ENCODE peak calls at places on chromosomes 4 and X, in four cellular contexts. A is H1, J is GM12878, G is K562. H is an unnamed sample. For H3K4me1, the result is how much of the 10 kb centered on the place peaks cover.

GRCh38 chr4:165060938-165061337 is 7.3 kb downstream of the TRIM75 start:
- DNase-seq in A (no peak), J (no peak), G (no peak), H (no peak)

GRCh38 chr4:139317635-139318034 is 15.4 kb upstream of the NDUFC1 start:
- DNase-seq in G (no peak), J (no peak), A (no peak), H (no peak)

GRCh38 chr4:163398238-163398637 is 54.5 kb downstream of the NPY5R start:
- DNase-seq in J (no peak), G (no peak), A (no peak), H (no peak)

GRCh38 chr4:145482209-145483021 is 762 bp downstream of the SMAD1 start:
- DNase-seq in G (no peak), A (no peak), J (peak), H (peak)

GRCh38 chrX:134649770-134650169 is 8.5 kb downstream of the PLAC1 start:
- DNase-seq in A (no peak), J (no peak), G (no peak), H (no peak)

GRCh38 chr4:159551268-159551667 is 448.4 kb downstream of the RAPGEF2 start:
- DNase-seq in A (no peak), G (no peak), J (no peak), H (no peak)

GRCh38 chrX:152932598-152933175 is 34.8 kb downstream of the ZNF185 start:
- DNase-seq in G (no peak), A (no peak), J (no peak), H (no peak)

GRCh38 chr4:152007108-152007507 is 246.3 kb upstream of the GATB start:
- DNase-seq in A (no peak), J (no peak), G (no peak), H (no peak)

GRCh38 chr4:169115897-169116254 is 105.8 kb upstream of the CBR4 start:
- DNase-seq in A (no peak), G (no peak), J (no peak), H (no peak)

GRCh38 chr4:113502476-113502875 is 259.1 kb downstream of the CAMK2D start:
- DNase-seq in G (no peak), J (no peak), A (no peak), H (no peak)

GRCh38 chr4:143185253-143186107 is 763 bp downstream of the USP38 start:
- DNase-seq in G (no peak), J (no peak), A (no peak), H (no peak)

GRCh38 chr4:183390374-183390773 is 54.1 kb upstream of the CDKN2AIP start:
- DNase-seq in G (no peak), A (no peak), J (no peak), H (no peak)

GRCh38 chr4:183388777-183389176 is 55.7 kb upstream of the CDKN2AIP start:
- DNase-seq in A (no peak), G (no peak), J (no peak), H (no peak)

GRCh38 chr4:183392377-183392776 is 52.1 kb upstream of the CDKN2AIP start:
- DNase-seq in G (no peak), A (no peak), J (no peak), H (no peak)

GRCh38 chr4:183393446-183393845 is 51.0 kb upstream of the CDKN2AIP start:
- DNase-seq in G (no peak), A (no peak), J (no peak), H (no peak)

DNA sequence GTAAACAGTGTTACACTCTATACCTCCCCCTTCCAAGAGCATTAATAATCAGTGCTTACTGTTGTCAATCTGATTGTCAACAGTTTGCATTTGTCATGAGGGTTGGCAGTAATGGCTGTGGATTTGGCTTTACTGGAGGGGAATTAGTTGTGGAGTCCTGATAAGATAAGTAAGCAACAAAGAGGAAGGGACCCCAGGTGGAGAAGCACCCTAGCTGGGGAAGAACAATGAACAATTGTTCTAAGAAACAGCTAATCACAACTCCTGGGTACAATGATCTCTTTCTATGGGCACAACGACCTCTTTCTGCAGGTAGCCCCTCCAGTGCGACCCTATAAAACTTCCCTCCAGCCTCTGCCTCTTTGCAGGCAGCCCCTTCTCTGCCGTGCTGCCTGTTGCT is 53.2 kb upstream of the CDKN2AIP start:
- DNase-seq in A (no peak), G (no peak), J (no peak), H (no peak)
- H3K9ac ChIP-seq in A (no peak), G (no peak), J (no peak), H (no peak)

GRCh38 chr4:74543247-74543670 is 98.3 kb downstream of the AREG start:
- DNase-seq in J (peak), G (no peak), A (no peak), H (no peak)
- TF ChIP-seq ZNF274 in J (no peak), G (no peak), A (no peak), H (no peak)

GRCh38 chrX:1391370-1391706 is 575 bp downstream of the SLC25A6 start:
- DNase-seq in J (peak), A (peak), G (peak), H (no peak)

GRCh38 chrX:1390621-1391369 is 1.1 kb downstream of the SLC25A6 start:
- DNase-seq in A (no peak), G (no peak), J (no peak), H (no peak)

GRCh38 chrX:1388651-1389050 is 3.3 kb downstream of the SLC25A6 start:
- DNase-seq in A (no peak), J (no peak), G (no peak), H (no peak)

GRCh38 chrX:1389181-1389992 is 2.5 kb downstream of the SLC25A6 start:
- DNase-seq in G (no peak), A (no peak), J (no peak), H (no peak)

DNA sequence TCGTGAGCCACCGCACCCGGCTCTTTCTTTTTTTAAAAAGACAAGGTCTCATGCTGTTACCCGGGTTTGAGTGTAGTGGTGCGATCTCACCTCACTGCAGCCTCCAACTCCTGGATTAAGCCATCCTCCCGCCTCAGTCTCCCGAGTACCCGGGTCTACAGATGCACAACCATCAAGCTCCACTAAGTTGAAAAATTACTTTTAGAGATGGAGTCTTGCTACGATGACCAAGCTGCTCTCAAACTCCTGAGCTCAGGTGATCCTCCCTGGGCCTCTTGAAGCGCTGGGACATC is 2.0 kb downstream of the SLC25A6 start:
- DNase-seq in J (no peak), A (no peak), G (no peak), H (no peak)
- H3K4me1 ChIP-seq in J (under half), A (under half), G (under half), H (under half)

DNA sequence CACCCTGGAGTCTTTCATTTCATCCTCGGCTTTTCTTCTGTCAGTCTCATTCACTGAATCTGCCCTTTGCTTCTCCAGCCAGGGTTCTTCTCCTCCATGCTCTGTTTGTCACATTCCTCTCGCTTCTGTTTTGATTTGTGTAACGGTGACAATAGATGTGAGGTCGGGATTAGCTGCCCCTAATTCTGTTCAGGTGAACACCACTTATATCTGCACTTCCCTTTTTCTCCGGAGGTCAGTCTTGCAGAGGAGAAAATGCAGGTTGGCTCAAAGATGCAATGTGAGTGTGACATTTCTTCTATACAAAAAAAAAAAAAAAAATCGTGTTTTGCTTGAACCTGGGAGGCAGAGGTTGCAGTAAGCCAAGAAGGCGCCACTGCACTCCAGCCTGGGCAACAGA is 262.9 kb downstream of the ASMT start:
- DNase-seq in J (no peak), G (no peak), A (no peak), H (no peak)
- H3K9ac ChIP-seq in J (no peak), G (no peak), A (no peak), H (no peak)

GRCh38 chr4:52035190-52035589 is 2.9 kb downstream of the SGCB start:
- DNase-seq in A (no peak), G (no peak), J (no peak), H (no peak)

GRCh38 chr4:52036875-52037274 is 1.2 kb downstream of the SGCB start:
- DNase-seq in J (no peak), G (no peak), A (no peak), H (no peak)

GRCh38 chr4:52037730-52038108 is 380 bp downstream of the SGCB start:
- DNase-seq in J (no peak), A (no peak), G (no peak), H (no peak)

GRCh38 chr4:52038109-52038912 is at the start of gene SGCB:
- DNase-seq in A (no peak), G (peak), J (no peak), H (no peak)
- TF ChIP-seq ZNF274 in A (no peak), G (no peak), J (no peak), H (no peak)

DNA sequence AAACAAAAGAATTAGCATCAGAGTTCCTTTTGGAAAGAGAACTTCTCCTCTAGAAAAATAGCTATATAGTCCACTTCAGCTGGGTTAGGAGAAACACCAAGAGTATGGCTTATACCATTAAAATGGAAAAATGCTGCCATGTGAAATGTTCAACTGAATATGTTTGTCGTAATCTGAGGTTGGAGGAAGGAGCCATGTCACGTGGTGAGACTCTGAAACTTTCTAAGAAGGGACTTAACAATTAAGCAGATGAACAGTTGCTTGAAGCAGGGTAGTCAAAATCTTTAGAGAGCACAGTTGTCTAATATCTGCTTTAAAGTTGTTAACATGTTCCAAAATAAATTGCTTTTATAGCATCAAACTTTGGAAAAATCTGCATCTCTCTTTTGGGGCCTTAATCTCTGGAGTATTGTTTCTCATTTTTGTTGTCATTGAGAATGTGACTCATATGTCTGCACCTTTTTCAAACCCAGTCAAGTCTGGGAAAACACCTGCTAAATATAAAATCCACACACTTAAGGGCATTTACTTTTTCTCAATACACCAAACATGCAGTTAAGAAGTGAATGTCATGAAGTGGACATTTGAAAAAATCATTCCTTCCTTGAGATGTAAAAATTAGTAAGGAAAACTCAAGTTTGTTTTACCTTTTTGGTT is 168.8 kb upstream of the PDE5A start:
- DNase-seq in J (no peak), A (no peak), G (no peak), H (no peak)
- H3K4me1 ChIP-seq in J (under half), A (under half), G (under half), H (under half)

DNA sequence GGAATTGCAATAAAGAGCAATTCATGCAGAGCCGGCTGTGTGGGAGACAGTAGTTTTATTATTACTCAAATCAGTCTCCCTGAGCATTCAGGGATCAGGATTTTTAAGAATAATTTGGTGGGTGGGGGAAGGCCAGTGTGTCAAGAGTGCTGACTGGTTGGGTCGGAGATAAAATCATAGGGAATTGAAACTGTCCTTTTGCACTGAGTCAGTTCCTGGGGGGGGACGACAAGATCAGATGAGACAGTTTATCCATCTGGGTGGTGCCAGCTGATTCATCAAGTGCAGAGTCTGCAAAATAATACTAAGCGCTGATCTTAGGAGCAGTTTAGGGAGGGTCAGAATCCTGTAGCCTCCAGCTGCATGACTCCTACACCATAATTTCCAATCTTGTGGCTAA is 502.4 kb downstream of the NLGN4X start:
- DNase-seq in A (no peak), J (no peak), G (no peak), H (no peak)
- H3K9ac ChIP-seq in A (no peak), J (no peak), G (no peak), H (no peak)

H was measured in NT2/D1.